ENCODE peak calls at places on chromosomes 7 and 10, in four cellular contexts. N is astrocyte of the spinal cord, D is Calu3, V is psoas muscle. T is an unnamed sample.
A peak's percentile ranks its signal among the peaks of the same experiment; 100 is the strongest.

GRCh38 chr10:22612316-22612715 is 102.1 kb downstream of the PIP4K2A start:
- DNase-seq in D (no peak), V (no peak), N (no peak), T (no peak)

GRCh38 chr7:79781716-79782115 is 328.2 kb upstream of the MAGI2 start:
- DNase-seq in D (no peak), N (no peak), V (no peak), T (no peak)

GRCh38 chr7:17910377-17910776 is 29.9 kb downstream of the SNX13 start:
- DNase-seq in N (no peak), D (no peak), V (no peak), T (no peak)

GRCh38 chr7:92723205-92723604 is 113.2 kb downstream of the CDK6 start:
- DNase-seq in D (no peak), N (peak; percentile 49), V (no peak), T (no peak)

GRCh38 chr7:18504965-18505364 is 9.4 kb downstream of the HDAC9 start:
- DNase-seq in V (no peak), D (no peak), N (no peak), T (no peak)

GRCh38 chr7:27747969-27748368 is 8.0 kb downstream of the TAX1BP1 start:
- DNase-seq in V (no peak), N (no peak), D (no peak), T (no peak)

GRCh38 chr7:2873686-2874551 is 29.8 kb upstream of the GNA12 start:
- DNase-seq in D (peak; percentile 51), V (no peak), N (peak; percentile 95), T (no peak)

GRCh38 chr10:72335394-72336258 is 19.1 kb downstream of the DNAJB12 start:
- DNase-seq in D (peak; percentile 57), V (peak; percentile 77), N (peak; percentile 86), T (peak; percentile 57)

GRCh38 chr7:51340029-51340838 is 23.6 kb upstream of the COBL start:
- DNase-seq in N (no peak), D (peak; percentile 76), V (no peak), T (no peak)

GRCh38 chr7:112173214-112173905 is 32.8 kb downstream of the DOCK4 start:
- DNase-seq in N (no peak), V (no peak), D (no peak), T (no peak)

GRCh38 chr7:159057647-159058046 is 87.0 kb downstream of the VIPR2 start:
- DNase-seq in N (no peak), D (no peak), V (no peak), T (no peak)

GRCh38 chr10:80509403-80510161 is 28.1 kb upstream of the SH2D4B start:
- DNase-seq in V (peak; percentile 37), D (peak; percentile 78), N (peak; percentile 83), T (no peak)

GRCh38 chr10:50554995-50555568 is 68.7 kb downstream of the SGMS1 start:
- DNase-seq in N (peak; percentile 31), D (no peak), V (no peak), T (no peak)
- TF ChIP-seq CTCF in N (no peak), D (no peak), V (no peak), T (peak; percentile 30)

GRCh38 chr10:85995791-85996190 is 370.8 kb downstream of the GRID1 start:
- DNase-seq in D (peak; percentile 12), V (no peak), N (peak; percentile 0), T (peak; percentile 30)
- TF ChIP-seq CTCF in D (no peak), V (peak; percentile 56), N (peak; percentile 17), T (peak; percentile 49)

GRCh38 chr10:52567247-52567580 is 205.4 kb downstream of the MBL2 start:
- DNase-seq in V (no peak), D (no peak), N (no peak), T (no peak)
- TF ChIP-seq CTCF in V (no peak), D (no peak), N (no peak), T (no peak)

GRCh38 chr10:6875229-6875544 is 295.1 kb upstream of the PRKCQ start:
- DNase-seq in N (no peak), V (no peak), D (no peak), T (no peak)

GRCh38 chr10:6877351-6878066 is 297.4 kb upstream of the PRKCQ start:
- DNase-seq in V (peak; percentile 29), N (peak; percentile 8), D (no peak), T (no peak)

DNA sequence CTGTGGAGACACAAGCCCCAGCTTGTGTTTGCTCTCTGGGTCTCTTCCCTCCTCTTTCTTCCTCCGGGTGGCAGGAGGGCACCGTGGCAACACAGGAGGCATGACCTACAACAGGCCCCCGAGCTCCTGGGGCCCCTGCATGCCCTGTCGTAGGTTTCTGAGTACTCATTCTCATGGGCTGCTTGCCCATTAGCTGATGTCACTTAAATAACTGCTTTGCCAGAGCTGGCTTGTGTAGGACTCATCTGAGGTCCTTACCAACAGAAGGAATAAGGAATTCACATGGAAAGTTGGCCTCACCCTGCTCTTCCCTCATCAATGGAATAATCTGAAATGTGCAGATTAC is 298.0 kb upstream of the PRKCQ start:
- DNase-seq in V (no peak), D (no peak), N (peak; percentile 26), T (no peak)
- TF ChIP-seq CTCF in V (peak; percentile 9), D (no peak), N (no peak), T (no peak)